ENCODE peak calls at places on chromosomes 16 and 17, in ten cellular contexts. Z is AG04449, R is epithelial cell of esophagus, L is fibroblast of the aortic adventitia, Y is NT2/D1, K is HFF-Myc, D is aorta, X is lower leg skin, Q is cardiac fibroblast, S is cardiac muscle cell. F is an unnamed sample.
A peak's percentile ranks its signal among the peaks of the same experiment; 100 is the strongest.

GRCh38 chr16:79599837-79600635 is 501 bp downstream of the MAF start:
- DNase-seq in Y (peak; percentile 46), Q (no peak), D (peak; percentile 85), R (peak; percentile 62), K (no peak), Z (no peak), X (peak; percentile 92), L (no peak), S (peak; percentile 85), F (no peak)

GRCh38 chr17:69250641-69251040 is 22.0 kb upstream of the ABCA10 start:
- DNase-seq in X (no peak), L (peak; percentile 51), Y (no peak), R (no peak), S (no peak), Q (peak; percentile 47), K (no peak), Z (no peak), D (no peak), F (no peak)

GRCh38 chr17:327971-328370 is 24.6 kb downstream of the RPH3AL start:
- DNase-seq in Z (no peak), L (no peak), R (no peak), D (peak; percentile 42), Y (no peak), X (no peak), S (no peak), K (no peak), Q (no peak), F (no peak)

GRCh38 chr16:22887445-22887844 is 73.5 kb downstream of the HS3ST2 start:
- DNase-seq in Q (no peak), L (no peak), R (no peak), S (no peak), D (no peak), K (no peak), X (no peak), Z (no peak), Y (no peak), F (no peak)

GRCh38 chr17:45902892-45903346 is 8.6 kb downstream of the MAPT start:
- DNase-seq in X (no peak), Y (no peak), S (no peak), L (no peak), Z (no peak), R (no peak), D (no peak), Q (no peak), K (no peak), F (no peak)

GRCh38 chr17:41959336-41960095 is 7.1 kb upstream of the CNP start:
- DNase-seq in R (peak; percentile 59), X (no peak), Q (peak; percentile 74), K (peak; percentile 31), S (peak; percentile 63), L (peak; percentile 73), Z (no peak), D (no peak), Y (no peak), F (no peak)

GRCh38 chr16:58516768-58517107 is 1.4 kb downstream of the SETD6 start:
- DNase-seq in Y (no peak), R (no peak), K (no peak), Z (no peak), S (no peak), D (no peak), Q (no peak), L (no peak), X (no peak), F (no peak)

GRCh38 chr17:41100081-41100480 is 1.9 kb downstream of the KRTAP4-16 start:
- DNase-seq in Z (no peak), Y (no peak), S (no peak), Q (no peak), X (no peak), L (no peak), K (no peak), D (no peak), R (no peak), F (no peak)

GRCh38 chr17:40612510-40613244 is 34.9 kb downstream of the SMARCE1 start:
- DNase-seq in S (no peak), R (peak; percentile 42), L (no peak), Q (no peak), X (no peak), Z (no peak), Y (no peak), K (no peak), D (no peak), F (no peak)

GRCh38 chr16:1772362-1772907 is at the start of gene EME2:
- DNase-seq in K (no peak), X (no peak), S (no peak), Z (no peak), D (no peak), R (peak; percentile 62), L (no peak), Q (peak; percentile 44), Y (no peak), F (no peak)

GRCh38 chr16:9105189-9105588 is 13.7 kb downstream of the HAPSTR1 start:
- DNase-seq in S (no peak), L (no peak), K (no peak), Q (no peak), Z (no peak), D (no peak), Y (no peak), R (no peak), X (no peak), F (no peak)
- H3K4me3 ChIP-seq in S (no peak overlapping the region), L (no peak overlapping the region), K (no peak overlapping the region), Q (no peak overlapping the region), Z (no peak overlapping the region), D (no peak overlapping the region), Y (no peak overlapping the region), R (no peak overlapping the region), X (no peak overlapping the region), F (no peak overlapping the region)

GRCh38 chr16:21033264-21033663 is 117.4 kb downstream of the DNAH3 start:
- DNase-seq in X (no peak), Z (no peak), Q (no peak), D (no peak), L (no peak), Y (no peak), K (no peak), S (no peak), R (no peak), F (no peak)

GRCh38 chr16:21037736-21038135 is 112.9 kb downstream of the DNAH3 start:
- DNase-seq in R (no peak), L (no peak), S (no peak), Q (no peak), K (no peak), Z (no peak), X (peak; percentile 56), Y (no peak), D (no peak), F (no peak)

GRCh38 chr16:21036471-21036870 is 114.2 kb downstream of the DNAH3 start:
- DNase-seq in X (no peak), Q (no peak), K (no peak), D (no peak), Z (no peak), S (no peak), Y (no peak), L (no peak), R (no peak), F (no peak)

GRCh38 chr16:21037168-21037567 is 113.5 kb downstream of the DNAH3 start:
- DNase-seq in Q (no peak), K (no peak), Y (no peak), R (no peak), D (no peak), X (peak; percentile 1), Z (no peak), L (no peak), S (no peak), F (no peak)

GRCh38 chr16:21033707-21034106 is 116.9 kb downstream of the DNAH3 start:
- DNase-seq in D (no peak), Q (no peak), Z (no peak), S (peak; percentile 53), K (no peak), R (no peak), X (no peak), Y (no peak), L (no peak), F (no peak)
- H3K4me3 ChIP-seq in D (no peak overlapping the region), Q (no peak overlapping the region), Z (no peak overlapping the region), S (no peak overlapping the region), K (no peak overlapping the region), R (no peak overlapping the region), X (no peak overlapping the region), Y (no peak overlapping the region), L (no peak overlapping the region), F (no peak overlapping the region)

DNA sequence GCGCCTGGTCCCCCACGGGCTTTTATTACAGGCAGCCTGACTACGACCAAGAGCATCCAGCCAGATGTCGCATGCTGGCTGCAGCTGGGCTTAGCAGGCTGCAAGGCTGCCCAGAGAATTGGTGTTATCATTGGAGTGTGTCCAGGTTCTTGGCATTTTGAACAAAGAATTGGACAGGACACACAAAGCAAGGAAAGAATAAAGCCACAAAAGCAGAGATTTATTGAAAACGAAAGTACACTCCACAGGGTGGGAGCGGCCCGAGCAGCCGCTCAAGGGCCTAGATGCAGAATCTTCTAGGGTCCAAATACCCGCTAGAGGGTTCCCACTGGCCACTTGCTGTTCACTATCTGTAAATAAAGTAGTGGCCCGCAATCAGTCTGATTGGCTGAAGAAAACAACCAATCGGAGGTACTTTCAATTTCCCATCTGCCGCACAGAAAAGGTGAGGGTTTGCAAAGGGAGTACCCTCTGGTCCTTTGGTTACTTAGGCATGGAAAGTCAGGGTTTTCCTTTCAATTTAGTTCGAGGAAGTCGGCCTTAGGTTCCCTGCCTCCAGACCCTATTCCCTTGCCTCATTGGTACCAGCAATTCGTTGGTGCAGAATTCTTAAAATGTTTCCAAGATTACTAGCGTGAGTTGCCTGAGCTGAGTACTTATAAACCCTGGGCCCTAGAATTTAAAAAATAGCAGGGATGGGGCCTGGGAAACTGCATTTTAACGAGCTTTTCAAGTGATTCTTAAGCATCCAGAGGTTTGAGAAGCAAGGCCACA is 38.5 kb upstream of the CNEP1R1 start:
- DNase-seq in X (no peak), R (no peak), Q (peak; percentile 31), L (peak; percentile 75), S (no peak), Z (no peak), K (peak; percentile 22), D (no peak), Y (no peak), F (peak; percentile 9)
- H3K4me3 ChIP-seq in X (no peak overlapping the region), R (no peak overlapping the region), Q (no peak overlapping the region), L (peak overlapping the region; percentile 37), S (no peak overlapping the region), Z (no peak overlapping the region), K (no peak overlapping the region), D (peak overlapping the region; percentile 96), Y (no peak overlapping the region), F (no peak overlapping the region)

GRCh38 chr16:15648135-15648730 is 1.8 kb upstream of the NDE1 start:
- DNase-seq in K (no peak), Y (no peak), Q (peak; percentile 17), S (no peak), R (peak; percentile 70), Z (no peak), X (peak; percentile 53), D (no peak), L (no peak), F (no peak)

GRCh38 chr16:15650698-15651161 is 685 bp downstream of the NDE1 start:
- DNase-seq in L (peak; percentile 32), D (peak; percentile 80), X (peak; percentile 89), R (no peak), Q (peak; percentile 29), Y (no peak), K (no peak), S (peak; percentile 2), Z (no peak), F (no peak)

GRCh38 chr16:15649727-15650018 is 372 bp upstream of the NDE1 start:
- DNase-seq in S (no peak), R (no peak), Q (peak; percentile 8), Z (no peak), X (no peak), L (no peak), Y (no peak), D (no peak), K (no peak), F (no peak)

GRCh38 chr16:15650019-15650697 is at the start of gene NDE1:
- DNase-seq in Z (no peak), R (peak; percentile 93), Q (peak; percentile 86), X (peak; percentile 99), L (peak; percentile 85), K (peak; percentile 61), Y (peak; percentile 92), S (peak; percentile 97), D (peak; percentile 98), F (peak; percentile 55)

GRCh38 chr16:15647615-15648014 is 2.4 kb upstream of the NDE1 start:
- DNase-seq in K (no peak), Q (no peak), Y (no peak), R (no peak), Z (no peak), D (no peak), X (no peak), L (no peak), S (no peak), F (no peak)
- H3K4me3 ChIP-seq in K (no peak overlapping the region), Q (no peak overlapping the region), Y (no peak overlapping the region), R (no peak overlapping the region), Z (no peak overlapping the region), D (no peak overlapping the region), X (no peak overlapping the region), L (no peak overlapping the region), S (no peak overlapping the region), F (no peak overlapping the region)